ENCODE peak calls at places on chromosomes 1 and 21, in nine cellular contexts. T is Peyer's patch, L is A549, J is esophagus muscularis mucosa, K is IMR-90, X is esophagus squamous epithelium, F is transverse colon, Q is prostate gland, E is uterus. N is an unnamed sample.

GRCh38 chr1:226698659-226699058 is 40.4 kb downstream of the ITPKB start:
- DNase-seq in T (no peak), L (no peak), J (no peak), K (no peak), X (no peak), F (no peak), Q (no peak), E (no peak), N (no peak)

GRCh38 chr1:18922319-18922726 is 20.0 kb upstream of the ALDH4A1 start:
- DNase-seq in T (no peak), L (peak), J (peak), K (peak), X (no peak), F (peak), Q (peak), E (peak), N (peak)

GRCh38 chr1:59878370-59878769 is 48.2 kb downstream of the CYP2J2 start:
- DNase-seq in T (no peak), L (no peak), J (no peak), K (no peak), X (no peak), F (no peak), Q (no peak), E (no peak), N (no peak)

GRCh38 chr1:169928438-169929209 is 34.9 kb upstream of the SCYL3 start:
- DNase-seq in T (no peak), L (no peak), J (no peak), K (peak), X (no peak), F (no peak), Q (no peak), E (no peak), N (no peak)

GRCh38 chr1:87598429-87598828 is 269.7 kb downstream of the LMO4 start:
- DNase-seq in T (no peak), L (no peak), J (no peak), K (no peak), X (no peak), F (no peak), Q (no peak), E (no peak), N (no peak)

GRCh38 chr1:229973297-229973612 is 93.8 kb upstream of the GALNT2 start:
- DNase-seq in T (no peak), L (no peak), J (no peak), K (no peak), X (no peak), F (no peak), Q (no peak), E (no peak), N (no peak)

GRCh38 chr1:119286587-119287181 is 81.9 kb upstream of the HAO2 start:
- DNase-seq in T (no peak), L (peak), J (no peak), K (peak), X (no peak), F (peak), Q (peak), E (no peak), N (no peak)

GRCh38 chr1:48033495-48034050 is 36.4 kb upstream of the TRABD2B start:
- DNase-seq in T (no peak), L (no peak), J (no peak), K (no peak), X (no peak), F (no peak), Q (no peak), E (no peak), N (no peak)

GRCh38 chr1:238951809-238952208 is 434.6 kb upstream of the CHRM3 start:
- DNase-seq in T (no peak), L (no peak), J (no peak), K (peak), X (no peak), F (no peak), Q (no peak), E (no peak), N (no peak)

GRCh38 chr1:68211781-68212180 is 20.5 kb downstream of the WLS start:
- DNase-seq in T (no peak), L (no peak), J (no peak), K (no peak), X (no peak), F (no peak), Q (no peak), E (no peak), N (no peak)

GRCh38 chr1:175237389-175237788 is 44.8 kb upstream of the KIAA0040 start:
- DNase-seq in T (no peak), L (no peak), J (no peak), K (no peak), X (no peak), F (no peak), Q (no peak), E (no peak), N (no peak)

GRCh38 chr1:161801955-161802354 is 35.8 kb downstream of the ATF6 start:
- DNase-seq in T (no peak), L (no peak), J (no peak), K (no peak), X (no peak), F (no peak), Q (no peak), E (peak), N (no peak)

GRCh38 chr1:161885013-161885412 is 118.9 kb downstream of the ATF6 start:
- DNase-seq in T (no peak), L (peak), J (no peak), K (peak), X (no peak), F (no peak), Q (no peak), E (no peak), N (no peak)

GRCh38 chr1:219781491-219781890 is 146.9 kb downstream of the SLC30A10 start:
- DNase-seq in T (no peak), L (no peak), J (peak), K (no peak), X (no peak), F (no peak), Q (no peak), E (no peak), N (no peak)

GRCh38 chr1:60911980-60912692 is 170.2 kb upstream of the NFIA start:
- DNase-seq in T (no peak), L (no peak), J (no peak), K (no peak), X (no peak), F (no peak), Q (no peak), E (no peak), N (no peak)

GRCh38 chr21:32468567-32469175 is 56.2 kb downstream of the EVA1C start:
- DNase-seq in T (no peak), L (no peak), J (no peak), K (no peak), X (no peak), F (no peak), Q (no peak), E (no peak), N (no peak)

GRCh38 chr1:169109561-169110134 is 3.2 kb downstream of the ATP1B1 start:
- DNase-seq in T (peak), L (peak), J (no peak), K (peak), X (no peak), F (peak), Q (peak), E (peak), N (peak)

GRCh38 chr1:57843760-57844159 is 419.9 kb upstream of the DAB1 start:
- DNase-seq in T (no peak), L (no peak), J (no peak), K (no peak), X (no peak), F (no peak), Q (no peak), E (no peak), N (no peak)

GRCh38 chr1:44326066-44326701 is 28.9 kb downstream of the ERI3 start:
- DNase-seq in T (no peak), L (no peak), J (no peak), K (no peak), X (no peak), F (no peak), Q (peak), E (no peak), N (no peak)

GRCh38 chr1:78792756-78793155 is 143.1 kb downstream of the IFI44 start:
- DNase-seq in T (no peak), L (no peak), J (no peak), K (no peak), X (no peak), F (no peak), Q (no peak), E (no peak), N (no peak)

GRCh38 chr1:163094589-163094988 is 25.4 kb downstream of the RGS4 start:
- DNase-seq in T (no peak), L (no peak), J (no peak), K (no peak), X (no peak), F (no peak), Q (no peak), E (no peak), N (no peak)

GRCh38 chr1:183241446-183241845 is 55.4 kb downstream of the LAMC2 start:
- DNase-seq in T (no peak), L (no peak), J (no peak), K (no peak), X (no peak), F (no peak), Q (no peak), E (no peak), N (no peak)

GRCh38 chr1:183159960-183160359 is 26.1 kb upstream of the LAMC2 start:
- DNase-seq in T (peak), L (peak), J (no peak), K (no peak), X (no peak), F (peak), Q (peak), E (no peak), N (no peak)

GRCh38 chr1:236204043-236204442 is 61.7 kb downstream of the GPR137B start:
- DNase-seq in T (no peak), L (no peak), J (no peak), K (peak), X (no peak), F (no peak), Q (no peak), E (no peak), N (no peak)

DNA sequence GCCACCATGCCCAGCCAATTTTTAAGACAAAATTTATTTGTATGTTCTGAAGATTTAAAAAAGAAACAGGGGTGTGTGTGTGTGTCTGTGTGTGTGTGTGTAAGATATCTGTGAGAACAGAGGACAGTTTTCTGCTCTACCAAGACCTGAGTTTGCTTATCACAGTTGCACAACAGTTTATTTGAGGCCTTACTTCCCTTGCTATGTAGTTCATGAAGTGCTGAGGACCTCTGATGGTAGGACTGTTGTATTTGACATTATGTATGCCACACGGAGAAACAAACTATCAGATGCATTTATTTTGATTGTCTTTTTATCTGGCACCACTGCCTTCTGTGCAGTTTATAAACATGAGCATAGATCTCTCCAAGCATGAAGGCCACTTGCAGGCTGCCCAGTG is 355.2 kb downstream of the PBX1 start:
- DNase-seq in T (no peak), L (no peak), J (peak), K (peak), X (no peak), F (no peak), Q (peak), E (no peak), N (no peak)
- TF ChIP-seq CTCF in T (no peak), L (peak), J (peak), K (peak), X (no peak), F (peak), Q (no peak), E (peak), N (peak)

GRCh38 chr1:185645201-185645640 is 89.0 kb upstream of the HMCN1 start:
- DNase-seq in T (no peak), L (no peak), J (no peak), K (no peak), X (no peak), F (no peak), Q (no peak), E (no peak), N (no peak)
- H3K27ac ChIP-seq in T (no peak), L (peak), J (no peak), K (peak), X (no peak), F (no peak), Q (no peak), E (peak), N (no peak)

GRCh38 chr1:40625476-40626382 is 39.8 kb downstream of the RIMS3 start:
- DNase-seq in T (peak), L (no peak), J (no peak), K (peak), X (no peak), F (no peak), Q (no peak), E (no peak), N (peak)
- TF ChIP-seq POLR2A in T (no peak), L (no peak), J (no peak), K (no peak), X (no peak), F (no peak), Q (no peak), E (no peak), N (no peak)

GRCh38 chr21:37009740-37010341 is 3.3 kb downstream of the RIPPLY3 start:
- DNase-seq in T (peak), L (peak), J (peak), K (peak), X (peak), F (peak), Q (peak), E (peak), N (peak)
- TF ChIP-seq CTCF in T (peak), L (peak), J (peak), K (peak), X (peak), F (peak), Q (peak), E (peak), N (peak)

GRCh38 chr1:89894802-89895201 is 74.0 kb downstream of the LRRC8D start:
- DNase-seq in T (no peak), L (no peak), J (no peak), K (no peak), X (no peak), F (no peak), Q (no peak), E (no peak), N (no peak)

GRCh38 chr1:89892816-89893215 is 72.0 kb downstream of the LRRC8D start:
- DNase-seq in T (no peak), L (no peak), J (no peak), K (no peak), X (no peak), F (no peak), Q (no peak), E (no peak), N (no peak)

GRCh38 chr1:89897347-89898133 is 76.7 kb downstream of the LRRC8D start:
- DNase-seq in T (no peak), L (no peak), J (no peak), K (no peak), X (no peak), F (no peak), Q (no peak), E (no peak), N (no peak)

GRCh38 chr1:89896105-89896942 is 75.5 kb downstream of the LRRC8D start:
- DNase-seq in T (peak), L (no peak), J (no peak), K (no peak), X (no peak), F (no peak), Q (no peak), E (no peak), N (peak)

GRCh38 chr1:89894210-89894668 is 73.4 kb downstream of the LRRC8D start:
- DNase-seq in T (no peak), L (no peak), J (no peak), K (peak), X (no peak), F (no peak), Q (no peak), E (no peak), N (no peak)
- H3K27ac ChIP-seq in T (no peak), L (peak), J (no peak), K (peak), X (no peak), F (no peak), Q (no peak), E (no peak), N (no peak)

GRCh38 chr1:16155537-16156410 is at the start of gene EPHA2:
- DNase-seq in T (peak), L (peak), J (no peak), K (peak), X (peak), F (peak), Q (peak), E (peak), N (peak)
- TF ChIP-seq POLR2A in T (peak), L (peak), J (peak), K (peak), X (peak), F (peak), Q (peak), E (peak), N (peak)

GRCh38 chr1:24003331-24003972 is 23.3 kb upstream of the SRSF10 start:
- DNase-seq in T (no peak), L (no peak), J (no peak), K (peak), X (no peak), F (no peak), Q (no peak), E (no peak), N (no peak)
- TF ChIP-seq CTCF in T (no peak), L (no peak), J (no peak), K (no peak), X (no peak), F (no peak), Q (no peak), E (no peak), N (no peak)

DNA sequence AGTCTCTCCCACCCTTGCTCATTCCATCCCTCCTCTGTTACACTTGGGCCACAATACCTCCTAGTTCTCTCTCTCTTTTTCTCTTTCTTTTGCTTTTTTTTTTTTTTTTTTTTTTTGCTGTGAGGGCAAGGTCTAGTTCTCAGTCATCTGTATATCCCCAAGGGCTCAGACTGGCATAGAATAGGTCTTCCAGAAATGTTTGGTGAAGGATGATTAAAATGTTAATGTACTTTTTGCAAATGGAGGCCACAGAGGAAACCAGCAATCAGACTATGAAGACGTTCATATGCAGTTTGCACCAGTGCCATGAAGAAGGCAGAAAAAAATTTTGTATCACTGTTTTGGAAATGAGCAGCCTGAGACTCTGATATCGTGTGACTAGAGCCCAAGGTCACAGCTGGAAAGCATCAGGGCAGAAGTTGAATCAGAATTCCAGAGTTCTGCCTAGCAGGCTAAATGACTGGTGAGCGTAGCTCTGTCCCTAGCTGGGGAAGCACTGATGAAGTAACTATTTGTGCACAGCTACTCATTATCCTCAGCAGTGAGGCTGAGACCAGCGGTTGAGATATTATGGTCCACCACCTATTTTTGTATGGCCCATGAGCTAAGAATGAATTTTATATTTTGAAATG is 186.5 kb downstream of the TGFBR3 start:
- DNase-seq in T (no peak), L (no peak), J (no peak), K (peak), X (no peak), F (no peak), Q (no peak), E (peak), N (no peak)
- H3K27ac ChIP-seq in T (no peak), L (no peak), J (peak), K (peak), X (peak), F (no peak), Q (no peak), E (peak), N (no peak)

DNA sequence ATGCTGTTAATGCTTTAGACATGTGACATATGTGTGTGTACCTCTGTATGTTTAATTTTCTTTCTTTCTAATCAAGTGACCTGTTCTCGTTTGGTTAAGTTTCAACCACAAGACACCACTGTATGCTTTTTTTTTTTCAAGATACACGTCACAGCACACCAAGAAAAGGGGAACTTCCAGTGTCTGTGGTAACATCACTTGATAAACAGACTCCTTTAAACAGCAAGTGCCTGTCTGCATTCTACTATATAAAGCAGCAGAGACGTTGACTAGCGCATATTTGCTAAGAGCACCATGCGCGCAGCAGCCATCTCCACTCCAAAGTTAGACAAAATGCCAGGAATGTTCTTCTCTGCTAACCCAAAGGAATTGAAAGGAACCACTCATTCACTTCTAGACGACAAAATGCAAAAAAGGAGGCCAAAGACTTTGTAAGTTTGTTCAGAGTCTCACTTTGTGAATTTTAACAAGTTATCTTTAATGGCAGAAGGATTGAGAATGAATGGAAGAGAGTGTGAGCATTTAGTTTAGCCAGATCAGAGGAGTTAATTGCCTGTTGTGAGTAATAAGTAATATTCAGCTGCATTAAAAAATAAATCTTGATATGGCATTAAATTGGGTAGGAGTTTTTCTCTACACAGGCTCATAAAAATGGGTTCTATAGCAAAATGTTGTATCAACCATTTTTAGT is at the start of gene RGS1:
- DNase-seq in T (peak), L (no peak), J (no peak), K (no peak), X (no peak), F (peak), Q (no peak), E (no peak), N (no peak)
- TF ChIP-seq POLR2A in T (peak), L (no peak), J (no peak), K (no peak), X (peak), F (peak), Q (no peak), E (peak), N (peak)

DNA sequence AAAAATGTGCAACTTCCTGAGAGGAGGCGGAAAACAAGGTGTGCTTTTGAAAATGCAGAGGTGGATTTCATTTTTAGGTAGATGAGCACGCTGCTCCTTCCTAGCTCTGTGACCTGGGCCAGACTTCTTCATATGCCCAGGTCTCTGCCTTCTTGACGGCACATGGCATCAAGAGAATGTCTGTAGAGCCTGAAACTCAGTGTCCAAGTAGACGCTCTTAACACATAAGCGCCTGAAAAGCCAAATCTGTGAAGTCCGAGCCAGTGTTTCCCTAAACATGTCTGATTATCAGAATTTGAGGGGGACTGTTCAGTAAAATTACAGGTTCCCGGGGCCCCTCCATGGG is 25.7 kb downstream of the FHAD1 start:
- DNase-seq in T (no peak), L (no peak), J (no peak), K (no peak), X (no peak), F (no peak), Q (no peak), E (no peak), N (no peak)
- TF ChIP-seq CTCF in T (no peak), L (no peak), J (no peak), K (no peak), X (no peak), F (no peak), Q (no peak), E (no peak), N (no peak)